ENCODE peak calls at places on chromosomes 5 and 9, in five cellular contexts. One of them, this sample, is unnamed.

GRCh38 chr9:9625248-9625647 is 987.6 kb downstream of the PTPRD start:
- DNase-seq in IMR-90: no peak
- DNase-seq in tibial nerve: no peak
- DNase-seq in cardiac muscle cell: no peak
- DNase-seq in CD8-positive, alpha-beta memory T cell: no peak
- DNase-seq in this sample: no peak

GRCh38 chr9:129273136-129273895 is 95.3 kb upstream of the IER5L start:
- DNase-seq in IMR-90: no peak
- DNase-seq in CD8-positive, alpha-beta memory T cell: peak; percentile 19
- DNase-seq in tibial nerve: no peak
- DNase-seq in cardiac muscle cell: no peak
- DNase-seq in this sample: no peak

GRCh38 chr9:8331507-8331906 is 531.9 kb upstream of the DMAC1 start:
- DNase-seq in tibial nerve: no peak
- DNase-seq in IMR-90: no peak
- DNase-seq in CD8-positive, alpha-beta memory T cell: no peak
- DNase-seq in cardiac muscle cell: no peak
- DNase-seq in this sample: no peak

GRCh38 chr5:9869616-9870288 is 239.6 kb upstream of the TAS2R1 start:
- DNase-seq in CD8-positive, alpha-beta memory T cell: no peak
- DNase-seq in tibial nerve: no peak
- DNase-seq in cardiac muscle cell: peak; percentile 26
- DNase-seq in IMR-90: peak; percentile 92
- DNase-seq in this sample: no peak

GRCh38 chr9:19994296-19994695 is 205.5 kb upstream of the SLC24A2 start:
- DNase-seq in CD8-positive, alpha-beta memory T cell: no peak
- DNase-seq in tibial nerve: no peak
- DNase-seq in IMR-90: no peak
- DNase-seq in cardiac muscle cell: no peak
- DNase-seq in this sample: peak; percentile 18

GRCh38 chr9:88218721-88219120 is 80.4 kb upstream of the SPATA31C2 start:
- DNase-seq in CD8-positive, alpha-beta memory T cell: no peak
- DNase-seq in cardiac muscle cell: peak; percentile 43
- DNase-seq in tibial nerve: no peak
- DNase-seq in IMR-90: peak; percentile 80
- DNase-seq in this sample: no peak

GRCh38 chr5:139657363-139658321 is 9.5 kb downstream of the CXXC5 start:
- DNase-seq in tibial nerve: no peak
- DNase-seq in IMR-90: no peak
- DNase-seq in CD8-positive, alpha-beta memory T cell: no peak
- DNase-seq in cardiac muscle cell: peak; percentile 37
- DNase-seq in this sample: no peak

GRCh38 chr5:7209583-7210139 is 186.3 kb upstream of the ADCY2 start:
- DNase-seq in tibial nerve: no peak
- DNase-seq in IMR-90: no peak
- DNase-seq in CD8-positive, alpha-beta memory T cell: no peak
- DNase-seq in cardiac muscle cell: no peak
- DNase-seq in this sample: no peak

GRCh38 chr5:123422433-123423277 is 548 bp downstream of the CEP120 start:
- DNase-seq in CD8-positive, alpha-beta memory T cell: no peak
- DNase-seq in cardiac muscle cell: peak; percentile 33
- DNase-seq in IMR-90: peak; percentile 40
- DNase-seq in tibial nerve: peak; percentile 19
- DNase-seq in this sample: peak; percentile 38

GRCh38 chr5:126552614-126553013 is 42.4 kb downstream of the ALDH7A1 start:
- DNase-seq in tibial nerve: no peak
- DNase-seq in cardiac muscle cell: no peak
- DNase-seq in CD8-positive, alpha-beta memory T cell: no peak
- DNase-seq in IMR-90: peak; percentile 6
- DNase-seq in this sample: no peak

GRCh38 chr5:56475689-56476486 is 242.8 kb upstream of the ANKRD55 start:
- DNase-seq in tibial nerve: no peak
- DNase-seq in CD8-positive, alpha-beta memory T cell: no peak
- DNase-seq in cardiac muscle cell: no peak
- DNase-seq in IMR-90: peak; percentile 50
- DNase-seq in this sample: no peak

DNA sequence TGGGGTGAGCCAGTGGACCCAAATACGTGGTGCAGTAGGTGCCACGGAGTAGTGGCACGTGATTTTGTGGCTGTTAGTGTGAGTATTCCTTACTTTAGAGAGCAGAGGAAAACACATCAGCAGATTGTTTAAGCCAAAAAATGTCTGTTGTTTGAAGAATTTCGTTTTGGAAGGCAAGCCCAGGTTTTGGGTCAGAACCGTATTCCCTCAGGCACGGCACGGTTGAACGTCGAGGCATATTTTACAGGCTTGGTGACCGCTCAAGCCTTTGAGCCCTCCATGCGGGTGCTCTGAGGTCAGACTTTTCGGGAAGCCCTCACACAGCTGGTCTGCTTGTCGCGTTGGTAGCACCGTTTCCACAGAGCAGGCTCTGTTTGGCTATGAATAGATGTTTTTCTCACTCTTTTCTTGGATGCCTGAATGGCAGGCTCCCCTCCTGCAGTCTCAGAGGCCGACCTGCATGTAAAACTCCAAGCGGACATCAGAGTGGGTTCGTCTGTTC is 27.2 kb downstream of the NEK6 start:
- DNase-seq in CD8-positive, alpha-beta memory T cell: no peak
- DNase-seq in cardiac muscle cell: peak; percentile 64
- DNase-seq in IMR-90: peak; percentile 50
- DNase-seq in tibial nerve: peak; percentile 51
- DNase-seq in this sample: peak; percentile 26
- H3K4me1 ChIP-seq in CD8-positive, alpha-beta memory T cell: peaks cover 17% of the 10 kb centered on the region
- H3K4me1 ChIP-seq in cardiac muscle cell: no peaks in the 10 kb centered on the region
- H3K4me1 ChIP-seq in IMR-90: peaks cover 70% of the 10 kb centered on the region
- H3K4me1 ChIP-seq in tibial nerve: peaks cover 71% of the 10 kb centered on the region
- H3K4me1 ChIP-seq in this sample: peaks cover 29% of the 10 kb centered on the region

GRCh38 chr9:114373960-114374730 is 13.6 kb downstream of the AKNA start:
- DNase-seq in IMR-90: no peak
- DNase-seq in CD8-positive, alpha-beta memory T cell: peak; percentile 56
- DNase-seq in tibial nerve: no peak
- DNase-seq in cardiac muscle cell: no peak
- DNase-seq in this sample: no peak

GRCh38 chr9:114376586-114376985 is 11.2 kb downstream of the AKNA start:
- DNase-seq in tibial nerve: no peak
- DNase-seq in cardiac muscle cell: no peak
- DNase-seq in CD8-positive, alpha-beta memory T cell: peak; percentile 30
- DNase-seq in IMR-90: no peak
- DNase-seq in this sample: no peak

GRCh38 chr9:114372971-114373591 is 14.7 kb downstream of the AKNA start:
- DNase-seq in tibial nerve: no peak
- DNase-seq in IMR-90: no peak
- DNase-seq in CD8-positive, alpha-beta memory T cell: peak; percentile 95
- DNase-seq in cardiac muscle cell: peak; percentile 23
- DNase-seq in this sample: peak; percentile 59

GRCh38 chr9:114375386-114375785 is 12.4 kb downstream of the AKNA start:
- DNase-seq in IMR-90: no peak
- DNase-seq in cardiac muscle cell: no peak
- DNase-seq in CD8-positive, alpha-beta memory T cell: no peak
- DNase-seq in tibial nerve: no peak
- DNase-seq in this sample: no peak

DNA sequence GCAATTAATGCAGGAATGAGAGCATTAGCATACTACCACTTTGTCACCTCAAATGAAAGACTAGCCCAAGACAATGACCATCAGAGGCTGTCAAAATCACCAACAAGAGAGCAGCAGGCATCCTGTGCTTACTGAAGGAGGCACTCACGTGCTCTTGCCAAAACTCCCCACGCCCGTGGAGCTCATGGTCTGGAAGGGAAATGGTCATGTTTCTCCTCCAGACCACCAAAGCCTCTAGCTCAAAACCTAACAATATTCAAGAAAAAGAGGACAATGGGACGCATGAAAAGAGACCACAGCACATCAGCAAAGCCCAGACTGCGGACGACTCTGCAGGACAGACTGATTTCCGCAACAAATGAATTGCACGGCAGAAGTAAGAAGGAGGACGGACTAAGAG is 12.8 kb downstream of the AKNA start:
- DNase-seq in cardiac muscle cell: no peak
- DNase-seq in IMR-90: no peak
- DNase-seq in CD8-positive, alpha-beta memory T cell: no peak
- DNase-seq in tibial nerve: no peak
- DNase-seq in this sample: no peak
- H3K36me3 ChIP-seq in cardiac muscle cell: peaks cover 8% of the 10 kb centered on the region
- H3K36me3 ChIP-seq in IMR-90: peaks cover 47% of the 10 kb centered on the region
- H3K36me3 ChIP-seq in CD8-positive, alpha-beta memory T cell: peaks cover 68% of the 10 kb centered on the region
- H3K36me3 ChIP-seq in tibial nerve: peaks cover 11% of the 10 kb centered on the region
- H3K36me3 ChIP-seq in this sample: no peaks in the 10 kb centered on the region

DNA sequence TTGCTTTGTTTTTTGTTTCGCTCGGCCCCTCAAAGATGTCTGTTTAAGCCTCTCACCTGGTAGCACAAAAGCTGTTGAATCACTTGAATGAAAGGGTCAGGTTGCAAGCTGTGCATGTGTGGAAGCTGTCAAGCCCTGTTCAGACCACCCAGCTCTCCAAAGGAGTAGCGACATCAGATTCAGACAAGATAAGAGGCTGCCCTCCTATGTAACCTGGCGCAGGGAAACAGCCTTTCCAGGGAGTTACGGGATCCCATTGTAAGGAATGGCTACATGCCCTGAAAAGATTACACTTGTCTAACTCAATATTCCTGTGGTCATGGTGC is 2.9 kb downstream of the FREM1 start:
- DNase-seq in CD8-positive, alpha-beta memory T cell: no peak
- DNase-seq in tibial nerve: no peak
- DNase-seq in cardiac muscle cell: no peak
- DNase-seq in IMR-90: no peak
- DNase-seq in this sample: peak; percentile 33
- H3K4me1 ChIP-seq in CD8-positive, alpha-beta memory T cell: no peaks in the 10 kb centered on the region
- H3K4me1 ChIP-seq in tibial nerve: no peaks in the 10 kb centered on the region
- H3K4me1 ChIP-seq in cardiac muscle cell: peaks cover 42% of the 10 kb centered on the region
- H3K4me1 ChIP-seq in IMR-90: no peaks in the 10 kb centered on the region
- H3K4me1 ChIP-seq in this sample: peaks cover 36% of the 10 kb centered on the region

GRCh38 chr9:120556780-120557179 is 23.2 kb downstream of the CDK5RAP2 start:
- DNase-seq in tibial nerve: no peak
- DNase-seq in CD8-positive, alpha-beta memory T cell: no peak
- DNase-seq in IMR-90: no peak
- DNase-seq in cardiac muscle cell: no peak
- DNase-seq in this sample: no peak
- H3K36me3 ChIP-seq in tibial nerve: no peaks in the 10 kb centered on the region
- H3K36me3 ChIP-seq in CD8-positive, alpha-beta memory T cell: peaks cover 7% of the 10 kb centered on the region
- H3K36me3 ChIP-seq in IMR-90: peaks cover 3% of the 10 kb centered on the region
- H3K36me3 ChIP-seq in cardiac muscle cell: no peaks in the 10 kb centered on the region
- H3K36me3 ChIP-seq in this sample: peaks cover 66% of the 10 kb centered on the region